ENCODE peak calls at places on chromosomes 7 and 10, in nine cellular contexts. D, L, J, P, O, E, F, W and Q are unnamed samples.

GRCh38 chr7:84248267-84248666 is 53.7 kb upstream of the SEMA3A start:
- DNase-seq in D (no peak), L (no peak), J (no peak), P (no peak), O (peak; percentile 36), E (no peak), F (no peak), W (peak; percentile 73), Q (no peak)

GRCh38 chr7:4683043-4683883 is 1.2 kb downstream of the FOXK1 start:
- DNase-seq in D (peak; percentile 56), L (peak; percentile 41), J (no peak), P (peak; percentile 63), O (no peak), E (no peak), F (peak; percentile 44), W (no peak), Q (no peak)

GRCh38 chr10:114635101-114635500 is 23.0 kb downstream of the ABLIM1 start:
- DNase-seq in D (no peak), L (no peak), J (no peak), P (no peak), O (no peak), E (no peak), F (no peak), W (no peak), Q (no peak)

GRCh38 chr10:6136215-6137201 is 47.7 kb downstream of the RBM17 start:
- DNase-seq in D (no peak), L (peak; percentile 12), J (no peak), P (no peak), O (peak; percentile 66), E (no peak), F (no peak), W (peak; percentile 86), Q (no peak)

GRCh38 chr7:51601461-51601860 is 284.9 kb upstream of the COBL start:
- DNase-seq in D (no peak), L (no peak), J (no peak), P (no peak), O (no peak), E (no peak), F (no peak), W (no peak), Q (no peak)

GRCh38 chr7:42981595-42981994 is 49.4 kb downstream of the MRPL32 start:
- DNase-seq in D (no peak), L (no peak), J (no peak), P (no peak), O (no peak), E (no peak), F (no peak), W (no peak), Q (no peak)

GRCh38 chr10:119521443-119522204 is 20.9 kb downstream of the RGS10 start:
- DNase-seq in D (no peak), L (no peak), J (no peak), P (no peak), O (no peak), E (no peak), F (no peak), W (peak; percentile 92), Q (no peak)

GRCh38 chr10:3393958-3394357 is 221.4 kb upstream of the PITRM1 start:
- DNase-seq in D (no peak), L (no peak), J (no peak), P (no peak), O (no peak), E (no peak), F (no peak), W (no peak), Q (no peak)

GRCh38 chr10:129959544-129960492 is 4.3 kb downstream of the EBF3 start:
- DNase-seq in D (no peak), L (peak; percentile 11), J (peak; percentile 15), P (no peak), O (no peak), E (peak; percentile 59), F (no peak), W (no peak), Q (no peak)

GRCh38 chr10:61899045-61899444 is 2.5 kb upstream of the ARID5B start:
- DNase-seq in D (no peak), L (no peak), J (no peak), P (no peak), O (no peak), E (no peak), F (no peak), W (peak; percentile 85), Q (no peak)
- H3K27me3 ChIP-seq in D (no peaks in the 10 kb centered on the region), L (no peaks in the 10 kb centered on the region), J (no peaks in the 10 kb centered on the region), P (no peaks in the 10 kb centered on the region), O (no peaks in the 10 kb centered on the region), E (no peaks in the 10 kb centered on the region), F (no peaks in the 10 kb centered on the region), W (no peaks in the 10 kb centered on the region), Q (no peaks in the 10 kb centered on the region)

GRCh38 chr7:134731616-134732015 is 47.8 kb upstream of the CALD1 start:
- DNase-seq in D (no peak), L (no peak), J (no peak), P (no peak), O (no peak), E (no peak), F (no peak), W (no peak), Q (no peak)

GRCh38 chr7:134727711-134728110 is 51.7 kb upstream of the CALD1 start:
- DNase-seq in D (no peak), L (no peak), J (no peak), P (no peak), O (no peak), E (no peak), F (no peak), W (peak; percentile 53), Q (no peak)

GRCh38 chr7:134732739-134733138 is 46.7 kb upstream of the CALD1 start:
- DNase-seq in D (no peak), L (peak; percentile 43), J (no peak), P (no peak), O (no peak), E (no peak), F (no peak), W (no peak), Q (no peak)

GRCh38 chr7:134729895-134730294 is 49.5 kb upstream of the CALD1 start:
- DNase-seq in D (no peak), L (peak; percentile 41), J (no peak), P (no peak), O (no peak), E (no peak), F (no peak), W (peak; percentile 29), Q (no peak)

DNA sequence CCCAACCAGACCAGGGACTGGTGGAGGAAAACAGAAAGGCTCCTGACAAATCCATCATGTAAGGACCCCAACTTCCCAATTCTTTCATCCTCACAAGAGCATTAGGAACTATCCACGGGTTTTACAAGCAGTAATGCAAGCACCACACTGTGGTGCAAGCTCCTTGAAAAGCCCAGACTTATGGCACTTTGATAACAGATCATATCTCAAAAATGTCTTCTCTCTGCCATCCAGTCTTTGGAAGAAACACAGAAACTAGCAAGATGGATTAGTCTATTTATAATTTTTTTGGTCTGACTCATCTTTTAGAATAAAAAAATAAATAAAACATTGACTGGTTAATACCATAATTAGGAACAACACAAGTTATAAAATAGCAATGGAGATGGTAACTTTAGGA is 49.1 kb upstream of the CALD1 start:
- DNase-seq in D (no peak), L (no peak), J (no peak), P (no peak), O (no peak), E (no peak), F (no peak), W (peak; percentile 73), Q (no peak)
- H3K27ac ChIP-seq in D (peak overlapping the region; percentile 57), L (peak overlapping the region; percentile 93), J (peak overlapping the region; percentile 54), P (peak overlapping the region; percentile 46), O (no peak overlapping the region), E (peak overlapping the region; percentile 71), F (no peak overlapping the region), W (peak overlapping the region; percentile 79), Q (peak overlapping the region; percentile 43)

GRCh38 chr10:72328045-72328828 is 26.5 kb downstream of the DNAJB12 start:
- DNase-seq in D (peak; percentile 77), L (peak; percentile 61), J (peak; percentile 85), P (peak; percentile 84), O (no peak), E (no peak), F (peak; percentile 81), W (peak; percentile 57), Q (no peak)

GRCh38 chr10:72329290-72330058 is 25.2 kb downstream of the DNAJB12 start:
- DNase-seq in D (peak; percentile 55), L (no peak), J (peak; percentile 66), P (peak; percentile 51), O (no peak), E (no peak), F (no peak), W (no peak), Q (no peak)

GRCh38 chr10:72328829-72329204 is 25.9 kb downstream of the DNAJB12 start:
- DNase-seq in D (no peak), L (no peak), J (no peak), P (no peak), O (no peak), E (no peak), F (no peak), W (no peak), Q (no peak)

GRCh38 chr10:72331575-72332422 is 22.9 kb downstream of the DNAJB12 start:
- DNase-seq in D (peak; percentile 77), L (peak; percentile 71), J (peak; percentile 91), P (peak; percentile 90), O (peak; percentile 96), E (no peak), F (peak; percentile 78), W (peak; percentile 31), Q (peak; percentile 92)

DNA sequence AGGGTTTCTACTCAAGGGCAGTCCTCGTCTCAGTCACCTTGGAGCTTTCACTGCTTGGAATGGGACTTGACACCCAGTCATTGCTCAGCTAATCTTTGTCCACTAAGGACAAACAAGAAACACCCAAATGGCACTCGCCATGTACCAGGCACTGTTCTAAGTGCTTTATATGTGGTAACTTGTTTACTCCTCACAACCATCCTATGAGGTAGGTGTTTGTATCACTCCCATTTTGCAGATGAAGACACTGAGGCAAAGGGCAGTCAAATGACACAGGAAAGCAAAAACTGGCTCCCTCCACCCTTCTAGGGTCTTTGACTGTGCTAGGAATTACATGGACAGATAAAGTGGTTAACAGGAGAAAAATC is 24.7 kb downstream of the DNAJB12 start:
- DNase-seq in D (no peak), L (no peak), J (no peak), P (no peak), O (no peak), E (no peak), F (no peak), W (no peak), Q (no peak)
- TF ChIP-seq POLR2A in D (no peak), L (no peak), J (no peak), P (no peak), O (no peak), E (no peak), F (no peak), W (no peak), Q (no peak)

DNA sequence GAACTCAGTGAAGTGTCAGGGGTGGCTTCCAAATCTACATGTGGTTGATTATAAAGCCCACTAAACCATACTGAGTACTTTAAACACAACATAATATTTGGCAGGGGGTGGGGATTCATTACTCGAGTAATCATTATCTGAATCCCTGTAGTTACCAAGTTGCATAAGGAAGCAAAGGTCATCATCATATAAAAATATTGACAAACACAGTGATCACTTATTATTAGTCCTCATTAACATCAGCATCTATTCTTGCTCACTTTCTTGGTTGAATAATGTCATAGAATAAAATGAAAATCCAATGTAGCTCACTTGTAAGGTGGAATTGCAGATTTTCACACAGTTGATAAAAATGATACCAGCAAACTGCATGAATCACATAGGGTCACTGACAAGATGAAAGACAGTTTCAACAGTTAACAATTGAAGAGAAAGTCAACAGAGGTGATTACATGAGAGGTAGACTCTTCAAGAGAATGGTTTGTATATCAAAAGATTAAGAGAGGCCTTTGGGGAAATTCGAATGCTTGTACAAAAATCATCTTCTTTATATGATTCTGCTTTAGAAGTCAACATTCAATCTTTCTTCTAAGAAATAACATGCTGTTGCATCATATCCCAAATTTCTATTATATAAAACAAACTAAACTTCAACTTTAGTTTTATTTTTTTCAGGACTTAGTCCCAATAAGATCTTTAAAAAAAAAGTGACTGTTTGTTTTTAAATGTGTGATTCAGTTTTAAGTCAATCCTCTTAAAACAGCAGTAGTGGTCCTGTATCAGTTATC is 185.5 kb upstream of the KLF14 start:
- DNase-seq in D (no peak), L (no peak), J (no peak), P (no peak), O (no peak), E (no peak), F (no peak), W (no peak), Q (no peak)
- H3K27me3 ChIP-seq in D (no peaks in the 10 kb centered on the region), L (no peaks in the 10 kb centered on the region), J (no peaks in the 10 kb centered on the region), P (no peaks in the 10 kb centered on the region), O (no peaks in the 10 kb centered on the region), E (no peaks in the 10 kb centered on the region), F (no peaks in the 10 kb centered on the region), W (no peaks in the 10 kb centered on the region), Q (no peaks in the 10 kb centered on the region)